ENCODE peak calls at places on chromosomes 1 and 21, in four cellular contexts. P is PC-3, X is esophagus squamous epithelium, O is colonic mucosa. S is an unnamed sample.

GRCh38 chr1:22889213-22889827 is 83.3 kb downstream of the LACTBL1 start:
- DNase-seq in P (peak), X (no peak), O (no peak), S (no peak)

GRCh38 chr1:218463194-218464156 is 118.3 kb downstream of the TGFB2 start:
- DNase-seq in P (peak), X (no peak), O (peak), S (peak)

GRCh38 chr1:1157914-1158710 is 15.6 kb upstream of the TTLL10 start:
- DNase-seq in P (peak), X (no peak), O (peak), S (peak)

GRCh38 chr1:43933386-43934278 is at the start of gene ARTN:
- DNase-seq in P (peak), X (no peak), O (peak), S (peak)

GRCh38 chr1:94599090-94599813 is 57.7 kb upstream of the F3 start:
- DNase-seq in P (peak), X (no peak), O (peak), S (no peak)

GRCh38 chr1:155463865-155464264 is 98.7 kb downstream of the ASH1L start:
- DNase-seq in P (no peak), X (no peak), O (no peak), S (no peak)

GRCh38 chr1:53568540-53568939 is 109.3 kb downstream of the DMRTB1 start:
- DNase-seq in P (no peak), X (no peak), O (no peak), S (no peak)

GRCh38 chr1:233569636-233570035 is 44.3 kb upstream of the KCNK1 start:
- DNase-seq in P (peak), X (no peak), O (no peak), S (no peak)

GRCh38 chr1:227942716-227943261 is 4.9 kb downstream of the WNT9A start:
- DNase-seq in P (no peak), X (no peak), O (peak), S (peak)

GRCh38 chr1:181095763-181096184 is 7.3 kb downstream of the IER5 start:
- DNase-seq in P (no peak), X (no peak), O (no peak), S (no peak)

GRCh38 chr1:213327318-213327667 is 276.3 kb downstream of the RPS6KC1 start:
- DNase-seq in P (peak), X (no peak), O (no peak), S (no peak)

GRCh38 chr21:42781150-42781980 is 98.0 kb downstream of the WDR4 start:
- DNase-seq in P (peak), X (no peak), O (peak), S (no peak)

GRCh38 chr1:89630046-89630445 is 2.9 kb upstream of the LRRC8C start:
- DNase-seq in P (no peak), X (no peak), O (no peak), S (no peak)

GRCh38 chr1:18883636-18884418 is 18.5 kb downstream of the ALDH4A1 start:
- DNase-seq in P (peak), X (no peak), O (peak), S (peak)

GRCh38 chr1:167524651-167525050 is 6.3 kb upstream of the CD247 start:
- DNase-seq in P (no peak), X (no peak), O (no peak), S (no peak)

GRCh38 chr1:167517535-167518330 is 596 bp downstream of the CD247 start:
- DNase-seq in P (peak), X (no peak), O (no peak), S (no peak)

GRCh38 chr1:167520711-167521206 is 2.4 kb upstream of the CD247 start:
- DNase-seq in P (no peak), X (no peak), O (no peak), S (no peak)

GRCh38 chr1:167518331-167518700 is at the start of gene CD247:
- DNase-seq in P (no peak), X (no peak), O (no peak), S (no peak)

DNA sequence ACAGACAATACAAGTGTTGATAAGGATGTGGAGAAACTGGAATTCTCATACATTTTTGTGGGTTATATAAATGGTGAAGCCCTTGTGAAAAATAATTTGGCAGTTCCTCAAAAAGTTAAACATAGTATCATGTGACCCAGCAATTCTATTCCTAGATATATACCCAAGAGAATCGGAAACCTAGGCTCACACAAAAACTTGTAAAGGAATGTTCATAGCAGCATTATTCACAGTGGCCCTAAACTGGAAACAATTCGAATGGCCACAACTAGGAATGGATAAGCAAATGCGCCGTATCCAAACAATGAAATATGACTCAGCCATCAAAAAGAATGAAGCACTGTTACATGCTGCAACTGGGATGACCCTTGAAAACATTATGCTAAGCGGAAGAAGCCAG is 3.9 kb upstream of the CD247 start:
- DNase-seq in P (peak), X (no peak), O (no peak), S (no peak)
- H3K27ac ChIP-seq in P (no peak), X (no peak), O (no peak), S (no peak)

GRCh38 chr1:153444078-153444477 is 16.4 kb downstream of the S100A7 start:
- DNase-seq in P (no peak), X (no peak), O (no peak), S (no peak)
- H3K4me3 ChIP-seq in P (no peak), X (no peak), O (no peak), S (no peak)

GRCh38 chr21:45295576-45296365 is 8.1 kb upstream of the POFUT2 start:
- DNase-seq in P (peak), X (no peak), O (peak), S (peak)
- H3K27ac ChIP-seq in P (peak), X (peak), O (peak), S (peak)

GRCh38 chr1:117613969-117614865 is 8.4 kb downstream of the TENT5C start:
- DNase-seq in P (no peak), X (no peak), O (no peak), S (no peak)

GRCh38 chr1:117611121-117611601 is 5.3 kb downstream of the TENT5C start:
- DNase-seq in P (no peak), X (no peak), O (no peak), S (no peak)

GRCh38 chr1:117613249-117613968 is 7.6 kb downstream of the TENT5C start:
- DNase-seq in P (no peak), X (no peak), O (no peak), S (no peak)

GRCh38 chr1:117611894-117612481 is 6.1 kb downstream of the TENT5C start:
- DNase-seq in P (no peak), X (no peak), O (no peak), S (no peak)

DNA sequence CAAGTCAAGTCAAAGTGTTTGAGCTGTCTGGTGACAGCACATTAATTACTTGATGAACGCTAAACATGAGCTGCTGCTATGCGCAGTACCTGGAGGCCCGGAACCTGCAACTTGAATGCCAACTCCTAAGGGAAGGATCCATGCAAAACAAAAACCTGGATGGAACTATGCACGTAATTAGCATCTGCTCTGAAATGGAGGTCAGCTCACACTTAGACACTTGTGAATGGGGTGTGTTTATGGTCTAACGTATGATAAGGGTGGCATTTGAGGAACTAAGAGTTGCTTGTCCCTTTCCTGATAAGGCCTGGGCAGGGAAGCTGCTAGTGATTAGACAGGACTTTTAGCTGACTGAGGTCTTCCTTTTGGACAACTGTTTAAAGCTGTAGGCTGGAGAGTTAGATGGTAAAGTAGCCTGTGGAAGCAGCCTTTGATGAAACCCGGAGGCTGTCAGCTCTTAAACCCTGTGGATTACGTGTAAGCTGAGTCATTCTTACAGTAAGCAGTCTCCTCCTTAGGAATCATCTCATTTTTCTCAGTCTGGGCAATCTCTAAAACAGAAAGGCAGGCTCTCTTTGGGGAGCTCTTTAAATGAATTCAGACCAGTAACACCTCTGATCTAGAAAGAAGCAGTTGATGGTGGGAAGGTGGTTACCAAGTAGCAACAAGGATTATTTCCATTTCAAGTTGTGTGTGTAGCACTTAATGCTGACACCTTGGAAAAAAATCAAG is 6.8 kb downstream of the TENT5C start:
- DNase-seq in P (peak), X (no peak), O (peak), S (no peak)
- H3K4me3 ChIP-seq in P (no peak), X (no peak), O (no peak), S (no peak)

GRCh38 chr1:15579683-15580047 is 5.2 kb downstream of the AGMAT start:
- DNase-seq in P (no peak), X (no peak), O (no peak), S (no peak)
- H3K27ac ChIP-seq in P (no peak), X (peak), O (peak), S (no peak)

DNA sequence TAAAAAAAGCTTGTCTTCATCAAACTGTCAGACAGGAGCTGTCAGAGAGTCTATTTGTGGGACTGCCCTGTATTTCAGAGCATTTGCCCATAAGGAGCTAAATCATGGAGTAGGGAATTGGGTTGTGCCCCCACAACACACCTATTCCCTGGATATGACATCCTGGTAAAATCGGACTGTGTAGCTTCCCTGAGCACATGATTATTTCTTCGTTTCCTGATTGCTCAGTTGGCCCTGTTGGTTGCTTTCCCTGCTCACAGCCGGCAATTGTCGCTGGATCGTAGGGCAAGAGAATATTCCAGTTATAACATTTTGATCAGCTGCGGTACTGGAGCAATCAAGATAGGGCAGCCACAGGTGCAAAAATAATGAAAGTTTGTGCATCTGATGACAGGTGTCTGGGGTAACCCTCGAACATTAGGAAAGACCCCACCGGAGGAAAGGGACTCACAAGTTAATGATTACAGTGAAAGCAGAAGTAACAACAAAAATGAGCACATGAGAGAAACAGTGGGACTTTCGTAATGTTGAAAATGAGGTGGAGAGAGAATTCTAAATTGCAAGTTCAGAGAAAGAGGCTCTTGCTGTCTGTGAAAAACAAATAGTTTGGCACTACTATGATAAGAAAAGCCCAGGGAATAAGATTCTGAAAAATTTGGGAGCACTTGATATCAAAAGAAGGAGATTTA is 548 bp upstream of the MAB21L3 start:
- DNase-seq in P (no peak), X (no peak), O (peak), S (no peak)
- H3K4me3 ChIP-seq in P (peak), X (no peak), O (no peak), S (no peak)

DNA sequence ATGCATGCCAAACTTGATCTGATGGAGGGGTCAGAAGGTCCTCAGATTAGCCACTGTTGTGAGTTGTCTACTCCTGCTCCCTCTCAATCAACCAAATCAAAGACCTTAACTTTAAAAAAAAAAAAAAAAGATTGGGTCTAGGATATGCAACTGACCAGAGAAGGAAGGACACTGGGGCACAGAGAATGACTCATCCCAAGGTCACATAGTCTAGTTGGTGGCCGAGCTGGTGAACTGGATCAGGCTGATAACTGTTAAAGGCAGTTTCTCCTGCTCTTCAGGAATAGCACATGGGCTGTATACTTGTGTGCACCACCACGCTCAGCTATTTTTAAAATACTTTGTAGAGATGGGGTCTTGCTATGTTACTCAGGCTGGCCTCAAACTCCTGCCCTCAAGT is 14.8 kb upstream of the S100A7 start:
- DNase-seq in P (no peak), X (no peak), O (no peak), S (no peak)
- H3K27ac ChIP-seq in P (no peak), X (no peak), O (no peak), S (no peak)

GRCh38 chr1:168637350-168637991 is 61.1 kb downstream of the XCL1 start:
- DNase-seq in P (peak), X (no peak), O (no peak), S (no peak)

GRCh38 chr1:168638884-168639283 is 62.5 kb downstream of the XCL1 start:
- DNase-seq in P (no peak), X (no peak), O (no peak), S (no peak)

GRCh38 chr1:168635129-168635528 is 58.7 kb downstream of the XCL1 start:
- DNase-seq in P (peak), X (no peak), O (no peak), S (no peak)

GRCh38 chr1:168636200-168636599 is 59.8 kb downstream of the XCL1 start:
- DNase-seq in P (peak), X (no peak), O (no peak), S (no peak)

DNA sequence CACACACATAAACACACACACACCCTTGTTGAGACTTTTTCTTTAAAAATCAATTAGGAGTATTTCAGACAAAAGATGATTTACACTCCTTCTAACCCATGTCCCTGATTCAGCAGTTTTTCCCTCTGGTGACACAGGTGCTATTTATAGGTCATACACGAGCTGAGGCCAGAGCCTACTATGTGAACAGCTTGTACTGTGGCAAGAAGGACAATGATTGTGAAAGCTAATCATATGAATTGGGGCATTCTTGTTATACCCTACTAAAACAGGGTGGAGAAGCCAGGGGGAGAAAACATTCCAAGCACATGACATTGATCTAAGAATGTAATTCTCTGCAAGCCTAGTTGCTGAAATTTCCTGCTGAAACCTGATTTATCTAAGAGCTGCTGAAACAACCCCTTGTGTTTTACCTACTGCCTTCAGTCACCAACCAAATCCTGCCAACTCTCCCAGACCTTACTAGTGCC is 60.3 kb downstream of the XCL1 start:
- DNase-seq in P (peak), X (no peak), O (peak), S (no peak)
- H3K4me3 ChIP-seq in P (no peak), X (no peak), O (no peak), S (no peak)

DNA sequence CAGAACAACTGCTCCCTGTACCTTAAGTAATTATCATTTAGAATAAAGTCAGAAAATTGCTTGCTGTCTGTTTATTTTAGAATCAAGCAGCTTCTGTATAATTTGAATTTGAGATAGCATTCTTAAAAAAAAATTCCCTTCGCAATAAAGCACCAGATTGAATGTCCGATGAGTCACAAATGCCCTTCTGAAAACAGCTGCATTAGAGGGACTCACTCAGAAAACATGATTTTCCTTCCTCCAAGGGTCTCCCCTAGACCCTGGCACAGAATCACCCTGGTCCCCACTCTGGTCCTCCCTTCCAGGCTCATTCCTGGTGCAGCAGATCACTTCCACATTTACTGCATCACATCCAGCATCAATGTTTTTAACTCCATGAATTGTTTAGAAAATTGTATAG is 471.1 kb upstream of the VAMP3 start:
- DNase-seq in P (peak), X (no peak), O (peak), S (no peak)
- H3K27ac ChIP-seq in P (peak), X (peak), O (peak), S (no peak)

DNA sequence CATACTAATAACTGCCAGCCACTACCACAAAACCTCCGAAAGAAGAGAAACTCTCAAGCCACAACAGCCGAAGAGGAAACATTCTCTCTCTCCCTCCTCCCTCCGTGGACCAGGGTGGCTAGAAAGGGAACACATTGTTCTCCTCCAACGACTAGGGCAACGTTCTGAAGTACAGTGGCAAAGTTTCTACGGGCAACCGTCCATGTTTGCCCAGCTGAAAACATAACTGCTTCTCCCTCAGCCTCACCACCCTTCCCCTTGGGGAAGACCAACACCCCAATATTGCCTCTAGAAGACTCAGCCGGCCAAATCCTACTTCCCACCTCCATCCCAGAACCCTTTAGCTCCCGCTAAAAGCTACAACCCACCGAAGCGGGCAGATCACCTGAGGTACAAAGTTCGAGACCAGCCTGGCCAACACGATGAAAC is 2.0 kb downstream of the GLUL start:
- DNase-seq in P (no peak), X (no peak), O (peak), S (no peak)
- H3K4me3 ChIP-seq in P (peak), X (peak), O (peak), S (peak)